ENCODE peak calls at places on chromosome 20, in four cellular contexts. L is GM23338, E is HAP-1, F is choroid plexus epithelial cell. A is an unnamed sample.

GRCh38 chr20:34311118-34312023 is 8.2 kb upstream of the AHCY start:
- DNase-seq in L (peak; percentile 79), E (no peak), F (peak; percentile 32), A (peak; percentile 69)

GRCh38 chr20:20713244-20713765 is 861 bp upstream of the RALGAPA2 start:
- DNase-seq in L (no peak), E (no peak), F (no peak), A (peak; percentile 26)

GRCh38 chr20:63499333-63499969 is 568 bp upstream of the EEF1A2 start:
- DNase-seq in L (no peak), E (no peak), F (no peak), A (peak; percentile 48)

GRCh38 chr20:60211618-60212463 is 253.6 kb downstream of the CDH26 start:
- DNase-seq in L (no peak), E (no peak), F (no peak), A (no peak)

GRCh38 chr20:11170565-11170964 is 496.8 kb upstream of the JAG1 start:
- DNase-seq in L (peak; percentile 34), E (no peak), F (peak; percentile 56), A (no peak)

GRCh38 chr20:32281711-32282110 is 4.3 kb downstream of the KIF3B start:
- DNase-seq in L (no peak), E (no peak), F (no peak), A (no peak)

GRCh38 chr20:47999166-47999565 is 213.9 kb upstream of the SULF2 start:
- DNase-seq in L (no peak), E (no peak), F (no peak), A (no peak)

GRCh38 chr20:50330504-50331313 is 140.1 kb downstream of the CEBPB start:
- DNase-seq in L (no peak), E (no peak), F (no peak), A (no peak)

GRCh38 chr20:50133474-50134217 is 19.9 kb downstream of the PEDS1 start:
- DNase-seq in L (no peak), E (no peak), F (no peak), A (no peak)

GRCh38 chr20:40682104-40683045 is 6.7 kb downstream of the MAFB start:
- DNase-seq in L (peak; percentile 54), E (no peak), F (peak; percentile 57), A (peak; percentile 42)

GRCh38 chr20:20366896-20367680 is 816 bp upstream of the INSM1 start:
- DNase-seq in L (peak; percentile 75), E (no peak), F (no peak), A (peak; percentile 54)

GRCh38 chr20:39885975-39886649 is 802.9 kb downstream of the MAFB start:
- DNase-seq in L (peak; percentile 94), E (no peak), F (peak; percentile 95), A (peak; percentile 72)

GRCh38 chr20:10508468-10509251 is 73.6 kb downstream of the SLX4IP start:
- DNase-seq in L (no peak), E (no peak), F (peak; percentile 54), A (no peak)

GRCh38 chr20:43492101-43492500 is 15.4 kb upstream of the L3MBTL1 start:
- DNase-seq in L (no peak), E (no peak), F (no peak), A (no peak)

GRCh38 chr20:53598140-53599038 is 4.8 kb upstream of the ZNF217 start:
- DNase-seq in L (no peak), E (no peak), F (no peak), A (no peak)

GRCh38 chr20:31835554-31835953 is 9.8 kb downstream of the FOXS1 start:
- DNase-seq in L (no peak), E (no peak), F (no peak), A (no peak)

GRCh38 chr20:45479822-45480221 is 10.3 kb downstream of the WFDC2 start:
- DNase-seq in L (no peak), E (no peak), F (no peak), A (no peak)

GRCh38 chr20:64253000-64253383 is 2.6 kb upstream of the PCMTD2 start:
- DNase-seq in L (no peak), E (no peak), F (no peak), A (no peak)

GRCh38 chr20:33697129-33697528 is 10.9 kb upstream of the E2F1 start:
- DNase-seq in L (no peak), E (no peak), F (no peak), A (no peak)

GRCh38 chr20:49987015-49987867 is 4.5 kb downstream of the SNAI1 start:
- DNase-seq in L (no peak), E (no peak), F (peak; percentile 34), A (no peak)

GRCh38 chr20:44598413-44599290 is 16.3 kb downstream of the PKIG start:
- DNase-seq in L (no peak), E (no peak), F (peak; percentile 43), A (no peak)

GRCh38 chr20:54469952-54470351 is 5.4 kb upstream of the DOK5 start:
- DNase-seq in L (no peak), E (no peak), F (no peak), A (no peak)

GRCh38 chr20:10919549-10920140 is 245.8 kb upstream of the JAG1 start:
- DNase-seq in L (no peak), E (no peak), F (peak; percentile 36), A (no peak)

GRCh38 chr20:43323592-43323991 is 133.9 kb upstream of the PTPRT start:
- DNase-seq in L (no peak), E (no peak), F (no peak), A (peak; percentile 31)

GRCh38 chr20:5844063-5844681 is 94.0 kb downstream of the SHLD1 start:
- DNase-seq in L (no peak), E (no peak), F (peak; percentile 60), A (no peak)

GRCh38 chr20:18984238-18985200 is 170.9 kb downstream of the SCP2D1 start:
- DNase-seq in L (no peak), E (no peak), F (no peak), A (no peak)

GRCh38 chr20:58981564-58982364 is 708 bp downstream of the NELFCD start:
- DNase-seq in L (peak; percentile 51), E (no peak), F (peak; percentile 22), A (no peak)

GRCh38 chr20:25622450-25623224 is 1.2 kb downstream of the NANP start:
- DNase-seq in L (peak; percentile 16), E (no peak), F (peak; percentile 34), A (no peak)